ENCODE peak calls at places on chromosomes 1 and 21, in eight cellular contexts. U, N, X, I, O, F, L and Z are unnamed samples.
A peak's percentile ranks its signal among the peaks of the same experiment; 100 is the strongest.

GRCh38 chr1:97412155-97412554 is 508.7 kb downstream of the DPYD start:
- DNase-seq in U (no peak), N (no peak), X (no peak), I (no peak), O (no peak), F (no peak), L (no peak), Z (no peak)

GRCh38 chr1:51415963-51416362 is 85.6 kb upstream of the TTC39A start:
- DNase-seq in U (no peak), N (no peak), X (no peak), I (no peak), O (no peak), F (no peak), L (no peak), Z (no peak)

GRCh38 chr21:31509108-31510017 is 150.1 kb upstream of the SOD1 start:
- DNase-seq in U (no peak), N (no peak), X (peak; percentile 64), I (no peak), O (no peak), F (no peak), L (no peak), Z (peak; percentile 8)

GRCh38 chr21:35204125-35204524 is 155.0 kb upstream of the RUNX1 start:
- DNase-seq in U (no peak), N (no peak), X (no peak), I (no peak), O (no peak), F (no peak), L (no peak), Z (no peak)

GRCh38 chr1:200388791-200389190 is 21.0 kb downstream of the ZNF281 start:
- DNase-seq in U (peak; percentile 13), N (no peak), X (no peak), I (no peak), O (no peak), F (no peak), L (no peak), Z (no peak)

GRCh38 chr1:228354390-228355320 is 52.0 kb downstream of the TRIM11 start:
- DNase-seq in U (no peak), N (no peak), X (no peak), I (no peak), O (no peak), F (no peak), L (no peak), Z (no peak)

GRCh38 chr1:65065535-65066378 is 82.2 kb upstream of the AK4 start:
- DNase-seq in U (peak; percentile 53), N (peak; percentile 57), X (no peak), I (peak; percentile 77), O (peak; percentile 71), F (no peak), L (peak; percentile 75), Z (peak; percentile 65)

GRCh38 chr1:219215477-219215876 is 41.8 kb downstream of the LYPLAL1 start:
- DNase-seq in U (no peak), N (no peak), X (no peak), I (no peak), O (no peak), F (no peak), L (no peak), Z (no peak)

GRCh38 chr1:248926401-248927182 is 20.6 kb downstream of the PGBD2 start:
- DNase-seq in U (no peak), N (no peak), X (no peak), I (no peak), O (no peak), F (no peak), L (no peak), Z (no peak)

GRCh38 chr1:226181996-226182714 is 4.4 kb downstream of the ACBD3 start:
- DNase-seq in U (peak; percentile 31), N (peak; percentile 53), X (peak; percentile 62), I (peak; percentile 70), O (peak; percentile 72), F (no peak), L (peak; percentile 68), Z (peak; percentile 74)

GRCh38 chr1:111723871-111724270 is 15.3 kb downstream of the INKA2 start:
- DNase-seq in U (no peak), N (no peak), X (no peak), I (no peak), O (no peak), F (no peak), L (no peak), Z (no peak)
- H3K4me1 ChIP-seq in U (peaks cover 10% of the 10 kb centered on the region), N (no peaks in the 10 kb centered on the region), X (peaks cover 11% of the 10 kb centered on the region), I (peaks cover 1% of the 10 kb centered on the region), O (peaks cover 33% of the 10 kb centered on the region), F (no peaks in the 10 kb centered on the region), L (peaks cover 37% of the 10 kb centered on the region), Z (peaks cover 30% of the 10 kb centered on the region)

GRCh38 chr1:60977661-60978060 is 104.7 kb upstream of the NFIA start:
- DNase-seq in U (no peak), N (no peak), X (no peak), I (no peak), O (no peak), F (no peak), L (no peak), Z (no peak)

GRCh38 chr1:60974973-60975372 is 107.4 kb upstream of the NFIA start:
- DNase-seq in U (no peak), N (no peak), X (no peak), I (no peak), O (no peak), F (no peak), L (no peak), Z (no peak)

GRCh38 chr1:60982539-60982938 is 99.8 kb upstream of the NFIA start:
- DNase-seq in U (no peak), N (no peak), X (no peak), I (no peak), O (no peak), F (no peak), L (no peak), Z (no peak)

GRCh38 chr1:60981357-60981756 is 101.0 kb upstream of the NFIA start:
- DNase-seq in U (no peak), N (no peak), X (no peak), I (no peak), O (no peak), F (no peak), L (no peak), Z (no peak)

DNA sequence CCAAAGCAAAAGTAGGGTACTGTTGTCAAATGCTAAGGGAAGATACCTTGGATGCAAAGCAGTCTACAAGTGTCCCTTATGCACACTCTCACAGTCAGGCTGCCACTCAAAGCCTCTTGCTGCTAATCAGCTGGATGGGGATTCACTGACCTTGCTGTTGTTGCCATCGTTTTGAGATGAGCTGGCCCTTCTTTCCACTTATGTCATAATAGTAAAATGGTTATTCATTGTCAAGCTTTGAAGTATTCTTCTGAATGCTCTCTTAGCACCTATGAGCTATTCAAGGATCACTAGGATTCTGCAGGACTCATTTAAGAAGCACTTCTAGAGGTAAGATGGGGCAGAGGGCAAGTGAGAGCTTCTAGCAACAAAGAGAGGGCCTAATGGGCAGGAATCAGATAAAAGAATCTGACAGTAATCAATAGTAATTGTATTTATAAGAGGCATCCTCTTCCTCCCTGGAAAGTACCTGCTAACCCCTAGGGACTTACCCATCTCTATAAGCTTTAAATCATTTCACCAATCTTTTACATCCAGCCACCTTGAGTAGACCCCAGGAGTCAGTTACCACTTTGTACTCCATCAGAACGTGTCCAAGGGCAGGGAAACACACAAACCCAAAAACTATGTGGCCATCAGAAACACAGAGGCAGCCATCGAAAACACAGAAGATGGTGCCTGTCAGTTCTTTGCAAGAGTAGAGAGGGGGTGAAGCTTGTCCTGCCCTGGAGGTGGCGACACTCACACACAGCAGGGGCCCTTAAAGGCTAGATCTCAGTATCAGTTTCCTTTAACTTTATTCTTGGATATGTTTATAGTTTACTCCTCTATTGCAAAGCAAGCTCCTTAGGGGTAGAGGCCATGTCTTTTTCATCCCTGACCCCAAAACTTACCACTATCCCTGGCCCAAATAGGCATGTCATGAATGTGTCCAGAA is 103.7 kb upstream of the NFIA start:
- DNase-seq in U (peak; percentile 51), N (peak; percentile 42), X (peak; percentile 49), I (peak; percentile 42), O (no peak), F (peak; percentile 10), L (no peak), Z (no peak)
- TF ChIP-seq CTCF in U (peak; percentile 79), N (peak; percentile 58), X (peak; percentile 85), I (no peak), O (peak; percentile 63), F (peak; percentile 86), L (peak; percentile 38), Z (no peak)

GRCh38 chr1:8408151-8408839 is 90.4 kb downstream of the SLC45A1 start:
- DNase-seq in U (no peak), N (peak; percentile 80), X (no peak), I (peak; percentile 82), O (no peak), F (no peak), L (peak; percentile 76), Z (peak; percentile 72)
- H3K4me1 ChIP-seq in U (peaks cover 31% of the 10 kb centered on the region), N (peaks cover 72% of the 10 kb centered on the region), X (peaks cover 32% of the 10 kb centered on the region), I (peaks cover 38% of the 10 kb centered on the region), O (peaks cover 70% of the 10 kb centered on the region), F (peaks cover 66% of the 10 kb centered on the region), L (peaks cover 84% of the 10 kb centered on the region), Z (peaks cover 73% of the 10 kb centered on the region)

GRCh38 chr1:244496186-244496585 is 35.1 kb downstream of the CATSPERE start:
- DNase-seq in U (no peak), N (no peak), X (no peak), I (no peak), O (no peak), F (no peak), L (no peak), Z (no peak)
- TF ChIP-seq CTCF in U (no peak), N (no peak), X (no peak), I (no peak), O (no peak), F (no peak), L (no peak), Z (no peak)

DNA sequence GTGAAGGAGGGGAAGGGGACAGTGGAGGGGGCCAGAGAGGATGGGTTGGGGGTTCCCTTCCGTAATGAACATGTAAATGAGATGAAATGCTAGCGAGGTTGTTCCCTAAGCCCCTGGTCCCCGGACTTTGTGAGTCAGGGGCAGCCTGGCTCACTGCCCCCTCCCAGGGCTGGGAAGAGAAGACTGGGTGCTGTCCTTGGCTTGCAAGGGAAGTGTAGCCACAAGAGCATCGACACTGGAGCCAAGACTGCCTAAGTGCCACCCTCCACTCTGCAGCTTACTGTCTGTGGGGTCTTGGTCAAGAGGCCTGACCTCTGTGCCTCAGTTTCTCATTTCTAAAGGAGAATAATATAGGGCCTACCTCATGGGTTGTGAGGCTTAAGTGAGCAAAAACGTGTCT is 483 bp downstream of the PEAR1 start:
- DNase-seq in U (no peak), N (no peak), X (no peak), I (peak; percentile 54), O (no peak), F (no peak), L (no peak), Z (no peak)
- H3K4me1 ChIP-seq in U (no peaks in the 10 kb centered on the region), N (peaks cover 12% of the 10 kb centered on the region), X (no peaks in the 10 kb centered on the region), I (peaks cover 19% of the 10 kb centered on the region), O (peaks cover 45% of the 10 kb centered on the region), F (peaks cover 53% of the 10 kb centered on the region), L (peaks cover 64% of the 10 kb centered on the region), Z (peaks cover 43% of the 10 kb centered on the region)

GRCh38 chr1:1033009-1033587 is 13.2 kb downstream of the AGRN start:
- DNase-seq in U (peak; percentile 96), N (peak; percentile 90), X (peak; percentile 97), I (peak; percentile 82), O (peak; percentile 91), F (no peak), L (no peak), Z (peak; percentile 96)
- TF ChIP-seq CTCF in U (peak; percentile 68), N (peak; percentile 82), X (peak; percentile 83), I (peak; percentile 71), O (peak; percentile 65), F (peak; percentile 69), L (peak; percentile 61), Z (peak; percentile 45)

DNA sequence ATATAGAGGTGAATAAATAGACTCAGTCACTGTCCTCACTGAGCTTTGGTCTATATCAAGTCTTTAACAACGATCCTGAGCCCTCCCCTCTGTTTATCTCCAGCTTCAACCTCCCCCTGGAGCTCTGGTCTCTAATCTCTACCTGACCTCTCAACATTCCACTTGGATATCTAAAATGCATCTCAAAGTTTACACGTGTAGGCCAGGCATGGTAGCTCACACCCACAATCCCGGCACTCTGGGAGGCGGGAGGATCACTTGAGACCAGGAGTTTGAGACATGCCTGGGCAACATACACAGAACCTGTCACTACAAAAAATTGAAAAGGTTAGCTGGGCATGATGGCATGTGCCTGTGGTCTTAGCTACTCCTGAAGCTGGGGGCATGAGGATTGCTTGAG is 53.4 kb downstream of the GADD45A start:
- DNase-seq in U (peak; percentile 42), N (no peak), X (no peak), I (no peak), O (no peak), F (no peak), L (no peak), Z (no peak)
- H3K4me1 ChIP-seq in U (peaks cover 42% of the 10 kb centered on the region), N (peaks cover 33% of the 10 kb centered on the region), X (peaks cover 84% of the 10 kb centered on the region), I (peaks cover 10% of the 10 kb centered on the region), O (peaks cover 31% of the 10 kb centered on the region), F (peaks cover 20% of the 10 kb centered on the region), L (peaks cover 100% of the 10 kb centered on the region), Z (peaks cover 12% of the 10 kb centered on the region)